ENCODE peak calls at places on chromosomes 11 and 22, in eight cellular contexts. One of them, this sample, is unnamed.

GRCh38 chr11:11782532-11783110 is 59.2 kb upstream of the USP47 start:
- DNase-seq in stimulated activated CD8-positive, alpha-beta memory T cell treated with anti-CD3 and anti-CD28 coated beads, Interleukin-15, amount 100 ng/mL, for 4 hours: no peak
- DNase-seq in DMS153: peak
- DNase-seq in Panc1: no peak
- DNase-seq in stomach: peak
- DNase-seq in transverse colon: peak
- DNase-seq in A549: no peak
- DNase-seq in fibroblast of lung: no peak
- DNase-seq in this sample: no peak

GRCh38 chr11:88345949-88346348 is 8.4 kb upstream of the CTSC start:
- DNase-seq in stimulated activated CD8-positive, alpha-beta memory T cell treated with anti-CD3 and anti-CD28 coated beads, Interleukin-15, amount 100 ng/mL, for 4 hours: no peak
- DNase-seq in DMS153: no peak
- DNase-seq in Panc1: no peak
- DNase-seq in stomach: no peak
- DNase-seq in transverse colon: no peak
- DNase-seq in A549: no peak
- DNase-seq in fibroblast of lung: no peak
- DNase-seq in this sample: no peak

GRCh38 chr11:48182860-48183526 is 33.6 kb upstream of the OR4B1 start:
- DNase-seq in stimulated activated CD8-positive, alpha-beta memory T cell treated with anti-CD3 and anti-CD28 coated beads, Interleukin-15, amount 100 ng/mL, for 4 hours: no peak
- DNase-seq in DMS153: no peak
- DNase-seq in Panc1: no peak
- DNase-seq in stomach: no peak
- DNase-seq in transverse colon: no peak
- DNase-seq in A549: no peak
- DNase-seq in fibroblast of lung: no peak
- DNase-seq in this sample: no peak

GRCh38 chr11:102120006-102120405 is 9.8 kb downstream of the YAP1 start:
- DNase-seq in stimulated activated CD8-positive, alpha-beta memory T cell treated with anti-CD3 and anti-CD28 coated beads, Interleukin-15, amount 100 ng/mL, for 4 hours: no peak
- DNase-seq in DMS153: no peak
- DNase-seq in Panc1: no peak
- DNase-seq in stomach: no peak
- DNase-seq in transverse colon: no peak
- DNase-seq in A549: peak
- DNase-seq in fibroblast of lung: peak
- DNase-seq in this sample: no peak

GRCh38 chr22:22201185-22201924 is 43.2 kb upstream of the VPREB1 start:
- DNase-seq in stimulated activated CD8-positive, alpha-beta memory T cell treated with anti-CD3 and anti-CD28 coated beads, Interleukin-15, amount 100 ng/mL, for 4 hours: no peak
- DNase-seq in DMS153: no peak
- DNase-seq in Panc1: no peak
- DNase-seq in stomach: peak
- DNase-seq in transverse colon: peak
- DNase-seq in A549: peak
- DNase-seq in fibroblast of lung: peak
- DNase-seq in this sample: peak

GRCh38 chr11:128506999-128507591 is 80.3 kb downstream of the ETS1 start:
- DNase-seq in stimulated activated CD8-positive, alpha-beta memory T cell treated with anti-CD3 and anti-CD28 coated beads, Interleukin-15, amount 100 ng/mL, for 4 hours: no peak
- DNase-seq in DMS153: peak
- DNase-seq in Panc1: no peak
- DNase-seq in stomach: peak
- DNase-seq in transverse colon: peak
- DNase-seq in A549: peak
- DNase-seq in fibroblast of lung: peak
- DNase-seq in this sample: peak

GRCh38 chr22:36252754-36253522 is at the start of gene APOL1:
- DNase-seq in stimulated activated CD8-positive, alpha-beta memory T cell treated with anti-CD3 and anti-CD28 coated beads, Interleukin-15, amount 100 ng/mL, for 4 hours: peak
- DNase-seq in DMS153: no peak
- DNase-seq in Panc1: no peak
- DNase-seq in stomach: peak
- DNase-seq in transverse colon: peak
- DNase-seq in A549: no peak
- DNase-seq in fibroblast of lung: peak
- DNase-seq in this sample: no peak

GRCh38 chr11:69541001-69541285 is 59.5 kb downstream of the LINC01488 start:
- DNase-seq in stimulated activated CD8-positive, alpha-beta memory T cell treated with anti-CD3 and anti-CD28 coated beads, Interleukin-15, amount 100 ng/mL, for 4 hours: no peak
- DNase-seq in DMS153: no peak
- DNase-seq in Panc1: no peak
- DNase-seq in stomach: no peak
- DNase-seq in transverse colon: no peak
- DNase-seq in A549: no peak
- DNase-seq in fibroblast of lung: no peak
- DNase-seq in this sample: no peak

GRCh38 chr11:103947566-103947919 is 88.9 kb upstream of the DDI1 start:
- DNase-seq in stimulated activated CD8-positive, alpha-beta memory T cell treated with anti-CD3 and anti-CD28 coated beads, Interleukin-15, amount 100 ng/mL, for 4 hours: no peak
- DNase-seq in DMS153: no peak
- DNase-seq in Panc1: no peak
- DNase-seq in stomach: no peak
- DNase-seq in transverse colon: no peak
- DNase-seq in A549: no peak
- DNase-seq in fibroblast of lung: peak
- DNase-seq in this sample: no peak

GRCh38 chr22:20148414-20148813 is 2.4 kb downstream of the CCDC188 start:
- DNase-seq in stimulated activated CD8-positive, alpha-beta memory T cell treated with anti-CD3 and anti-CD28 coated beads, Interleukin-15, amount 100 ng/mL, for 4 hours: no peak
- DNase-seq in DMS153: no peak
- DNase-seq in Panc1: no peak
- DNase-seq in stomach: no peak
- DNase-seq in transverse colon: no peak
- DNase-seq in A549: no peak
- DNase-seq in fibroblast of lung: no peak
- DNase-seq in this sample: no peak

GRCh38 chr22:45977003-45977395 is at the start of gene WNT7B:
- DNase-seq in stimulated activated CD8-positive, alpha-beta memory T cell treated with anti-CD3 and anti-CD28 coated beads, Interleukin-15, amount 100 ng/mL, for 4 hours: no peak
- DNase-seq in DMS153: peak
- DNase-seq in Panc1: no peak
- DNase-seq in stomach: no peak
- DNase-seq in transverse colon: no peak
- DNase-seq in A549: peak
- DNase-seq in fibroblast of lung: no peak
- DNase-seq in this sample: peak

GRCh38 chr22:43101306-43101705 is 9.2 kb upstream of the BIK start:
- DNase-seq in stimulated activated CD8-positive, alpha-beta memory T cell treated with anti-CD3 and anti-CD28 coated beads, Interleukin-15, amount 100 ng/mL, for 4 hours: no peak
- DNase-seq in DMS153: no peak
- DNase-seq in Panc1: no peak
- DNase-seq in stomach: no peak
- DNase-seq in transverse colon: no peak
- DNase-seq in A549: no peak
- DNase-seq in fibroblast of lung: no peak
- DNase-seq in this sample: no peak

GRCh38 chr11:8698917-8699441 is 16.4 kb downstream of the RPL27A start:
- DNase-seq in stimulated activated CD8-positive, alpha-beta memory T cell treated with anti-CD3 and anti-CD28 coated beads, Interleukin-15, amount 100 ng/mL, for 4 hours: no peak
- DNase-seq in DMS153: no peak
- DNase-seq in Panc1: no peak
- DNase-seq in stomach: no peak
- DNase-seq in transverse colon: no peak
- DNase-seq in A549: no peak
- DNase-seq in fibroblast of lung: no peak
- DNase-seq in this sample: peak

GRCh38 chr11:134349109-134349801 is 17.5 kb downstream of the GLB1L2 start:
- DNase-seq in stimulated activated CD8-positive, alpha-beta memory T cell treated with anti-CD3 and anti-CD28 coated beads, Interleukin-15, amount 100 ng/mL, for 4 hours: no peak
- DNase-seq in DMS153: no peak
- DNase-seq in Panc1: no peak
- DNase-seq in stomach: no peak
- DNase-seq in transverse colon: no peak
- DNase-seq in A549: no peak
- DNase-seq in fibroblast of lung: no peak
- DNase-seq in this sample: peak

GRCh38 chr22:49676783-49677494 is 150.7 kb downstream of the BRD1 start:
- DNase-seq in stimulated activated CD8-positive, alpha-beta memory T cell treated with anti-CD3 and anti-CD28 coated beads, Interleukin-15, amount 100 ng/mL, for 4 hours: no peak
- DNase-seq in DMS153: no peak
- DNase-seq in Panc1: no peak
- DNase-seq in stomach: no peak
- DNase-seq in transverse colon: no peak
- DNase-seq in A549: no peak
- DNase-seq in fibroblast of lung: no peak
- DNase-seq in this sample: no peak

GRCh38 chr11:91495837-91496236 is 728.8 kb upstream of the FAT3 start:
- DNase-seq in stimulated activated CD8-positive, alpha-beta memory T cell treated with anti-CD3 and anti-CD28 coated beads, Interleukin-15, amount 100 ng/mL, for 4 hours: no peak
- DNase-seq in DMS153: no peak
- DNase-seq in Panc1: no peak
- DNase-seq in stomach: no peak
- DNase-seq in transverse colon: no peak
- DNase-seq in A549: no peak
- DNase-seq in fibroblast of lung: no peak
- DNase-seq in this sample: no peak

GRCh38 chr11:6625156-6625831 is 6.1 kb upstream of the TPP1 start:
- DNase-seq in stimulated activated CD8-positive, alpha-beta memory T cell treated with anti-CD3 and anti-CD28 coated beads, Interleukin-15, amount 100 ng/mL, for 4 hours: no peak
- DNase-seq in DMS153: no peak
- DNase-seq in Panc1: no peak
- DNase-seq in stomach: no peak
- DNase-seq in transverse colon: no peak
- DNase-seq in A549: no peak
- DNase-seq in fibroblast of lung: no peak
- DNase-seq in this sample: no peak

GRCh38 chr22:45007946-45008852 is 1.6 kb downstream of the PHF21B start:
- DNase-seq in stimulated activated CD8-positive, alpha-beta memory T cell treated with anti-CD3 and anti-CD28 coated beads, Interleukin-15, amount 100 ng/mL, for 4 hours: no peak
- DNase-seq in DMS153: no peak
- DNase-seq in Panc1: no peak
- DNase-seq in stomach: no peak
- DNase-seq in transverse colon: no peak
- DNase-seq in A549: peak
- DNase-seq in fibroblast of lung: peak
- DNase-seq in this sample: peak

GRCh38 chr11:2990617-2991476 is 1.3 kb downstream of the NAP1L4 start:
- DNase-seq in stimulated activated CD8-positive, alpha-beta memory T cell treated with anti-CD3 and anti-CD28 coated beads, Interleukin-15, amount 100 ng/mL, for 4 hours: no peak
- DNase-seq in DMS153: no peak
- DNase-seq in Panc1: no peak
- DNase-seq in stomach: no peak
- DNase-seq in transverse colon: peak
- DNase-seq in A549: peak
- DNase-seq in fibroblast of lung: no peak
- DNase-seq in this sample: peak

GRCh38 chr11:74701351-74701750 is 29.9 kb downstream of the CHRDL2 start:
- DNase-seq in stimulated activated CD8-positive, alpha-beta memory T cell treated with anti-CD3 and anti-CD28 coated beads, Interleukin-15, amount 100 ng/mL, for 4 hours: no peak
- DNase-seq in DMS153: no peak
- DNase-seq in Panc1: no peak
- DNase-seq in stomach: no peak
- DNase-seq in transverse colon: no peak
- DNase-seq in A549: no peak
- DNase-seq in fibroblast of lung: no peak
- DNase-seq in this sample: peak

GRCh38 chr11:82046778-82047177 is 686.9 kb downstream of the FAM181B start:
- DNase-seq in stimulated activated CD8-positive, alpha-beta memory T cell treated with anti-CD3 and anti-CD28 coated beads, Interleukin-15, amount 100 ng/mL, for 4 hours: no peak
- DNase-seq in DMS153: no peak
- DNase-seq in Panc1: no peak
- DNase-seq in stomach: no peak
- DNase-seq in transverse colon: no peak
- DNase-seq in A549: no peak
- DNase-seq in fibroblast of lung: peak
- DNase-seq in this sample: no peak

GRCh38 chr11:87038235-87038960 is 664 bp downstream of the TMEM135 start:
- DNase-seq in stimulated activated CD8-positive, alpha-beta memory T cell treated with anti-CD3 and anti-CD28 coated beads, Interleukin-15, amount 100 ng/mL, for 4 hours: no peak
- DNase-seq in DMS153: no peak
- DNase-seq in Panc1: no peak
- DNase-seq in stomach: no peak
- DNase-seq in transverse colon: no peak
- DNase-seq in A549: no peak
- DNase-seq in fibroblast of lung: peak
- DNase-seq in this sample: no peak

GRCh38 chr11:47272706-47273105 is 2.8 kb downstream of the MADD start:
- DNase-seq in stimulated activated CD8-positive, alpha-beta memory T cell treated with anti-CD3 and anti-CD28 coated beads, Interleukin-15, amount 100 ng/mL, for 4 hours: no peak
- DNase-seq in DMS153: no peak
- DNase-seq in Panc1: no peak
- DNase-seq in stomach: no peak
- DNase-seq in transverse colon: no peak
- DNase-seq in A549: no peak
- DNase-seq in fibroblast of lung: peak
- DNase-seq in this sample: no peak

GRCh38 chr11:132519226-132519860 is 1013.0 kb downstream of the OPCML start:
- DNase-seq in stimulated activated CD8-positive, alpha-beta memory T cell treated with anti-CD3 and anti-CD28 coated beads, Interleukin-15, amount 100 ng/mL, for 4 hours: no peak
- DNase-seq in DMS153: no peak
- DNase-seq in Panc1: no peak
- DNase-seq in stomach: no peak
- DNase-seq in transverse colon: no peak
- DNase-seq in A549: no peak
- DNase-seq in fibroblast of lung: no peak
- DNase-seq in this sample: no peak

GRCh38 chr11:96481204-96481603 is 91.4 kb downstream of the JRKL start:
- DNase-seq in stimulated activated CD8-positive, alpha-beta memory T cell treated with anti-CD3 and anti-CD28 coated beads, Interleukin-15, amount 100 ng/mL, for 4 hours: no peak
- DNase-seq in DMS153: no peak
- DNase-seq in Panc1: no peak
- DNase-seq in stomach: no peak
- DNase-seq in transverse colon: no peak
- DNase-seq in A549: no peak
- DNase-seq in fibroblast of lung: peak
- DNase-seq in this sample: no peak

GRCh38 chr22:37126383-37126782 is 16.9 kb upstream of the TMPRSS6 start:
- DNase-seq in stimulated activated CD8-positive, alpha-beta memory T cell treated with anti-CD3 and anti-CD28 coated beads, Interleukin-15, amount 100 ng/mL, for 4 hours: no peak
- DNase-seq in DMS153: no peak
- DNase-seq in Panc1: no peak
- DNase-seq in stomach: no peak
- DNase-seq in transverse colon: no peak
- DNase-seq in A549: no peak
- DNase-seq in fibroblast of lung: no peak
- DNase-seq in this sample: peak

GRCh38 chr11:82701847-82702520 is 31.7 kb downstream of the FAM181B start:
- DNase-seq in stimulated activated CD8-positive, alpha-beta memory T cell treated with anti-CD3 and anti-CD28 coated beads, Interleukin-15, amount 100 ng/mL, for 4 hours: no peak
- DNase-seq in DMS153: peak
- DNase-seq in Panc1: no peak
- DNase-seq in stomach: no peak
- DNase-seq in transverse colon: peak
- DNase-seq in A549: peak
- DNase-seq in fibroblast of lung: peak
- DNase-seq in this sample: peak

GRCh38 chr11:88553204-88553603 is 215.7 kb upstream of the CTSC start:
- DNase-seq in stimulated activated CD8-positive, alpha-beta memory T cell treated with anti-CD3 and anti-CD28 coated beads, Interleukin-15, amount 100 ng/mL, for 4 hours: no peak
- DNase-seq in DMS153: no peak
- DNase-seq in Panc1: no peak
- DNase-seq in stomach: no peak
- DNase-seq in transverse colon: no peak
- DNase-seq in A549: no peak
- DNase-seq in fibroblast of lung: no peak
- DNase-seq in this sample: no peak

GRCh38 chr22:49541451-49542230 is 286.0 kb downstream of the BRD1 start:
- DNase-seq in stimulated activated CD8-positive, alpha-beta memory T cell treated with anti-CD3 and anti-CD28 coated beads, Interleukin-15, amount 100 ng/mL, for 4 hours: no peak
- DNase-seq in DMS153: no peak
- DNase-seq in Panc1: no peak
- DNase-seq in stomach: no peak
- DNase-seq in transverse colon: no peak
- DNase-seq in A549: no peak
- DNase-seq in fibroblast of lung: no peak
- DNase-seq in this sample: no peak

GRCh38 chr11:119757378-119757777 is 28.4 kb upstream of the NECTIN1 start:
- DNase-seq in stimulated activated CD8-positive, alpha-beta memory T cell treated with anti-CD3 and anti-CD28 coated beads, Interleukin-15, amount 100 ng/mL, for 4 hours: no peak
- DNase-seq in DMS153: no peak
- DNase-seq in Panc1: no peak
- DNase-seq in stomach: no peak
- DNase-seq in transverse colon: no peak
- DNase-seq in A549: no peak
- DNase-seq in fibroblast of lung: no peak
- DNase-seq in this sample: no peak

GRCh38 chr22:46292173-46292572 is 4.5 kb upstream of the GTSE1 start:
- DNase-seq in stimulated activated CD8-positive, alpha-beta memory T cell treated with anti-CD3 and anti-CD28 coated beads, Interleukin-15, amount 100 ng/mL, for 4 hours: no peak
- DNase-seq in DMS153: no peak
- DNase-seq in Panc1: no peak
- DNase-seq in stomach: no peak
- DNase-seq in transverse colon: no peak
- DNase-seq in A549: no peak
- DNase-seq in fibroblast of lung: no peak
- DNase-seq in this sample: no peak

GRCh38 chr11:30760341-30760740 is 174.2 kb upstream of the MPPED2 start:
- DNase-seq in stimulated activated CD8-positive, alpha-beta memory T cell treated with anti-CD3 and anti-CD28 coated beads, Interleukin-15, amount 100 ng/mL, for 4 hours: no peak
- DNase-seq in DMS153: no peak
- DNase-seq in Panc1: no peak
- DNase-seq in stomach: no peak
- DNase-seq in transverse colon: no peak
- DNase-seq in A549: no peak
- DNase-seq in fibroblast of lung: no peak
- DNase-seq in this sample: no peak

GRCh38 chr22:45212992-45213751 is 27.5 kb downstream of the KIAA0930 start:
- DNase-seq in stimulated activated CD8-positive, alpha-beta memory T cell treated with anti-CD3 and anti-CD28 coated beads, Interleukin-15, amount 100 ng/mL, for 4 hours: no peak
- DNase-seq in DMS153: no peak
- DNase-seq in Panc1: no peak
- DNase-seq in stomach: no peak
- DNase-seq in transverse colon: peak
- DNase-seq in A549: no peak
- DNase-seq in fibroblast of lung: peak
- DNase-seq in this sample: no peak

GRCh38 chr22:44459041-44459440 is 39.0 kb downstream of the RTL6 start:
- DNase-seq in stimulated activated CD8-positive, alpha-beta memory T cell treated with anti-CD3 and anti-CD28 coated beads, Interleukin-15, amount 100 ng/mL, for 4 hours: no peak
- DNase-seq in DMS153: no peak
- DNase-seq in Panc1: no peak
- DNase-seq in stomach: peak
- DNase-seq in transverse colon: no peak
- DNase-seq in A549: no peak
- DNase-seq in fibroblast of lung: no peak
- DNase-seq in this sample: no peak